ENCODE peak calls at places on chromosomes 11 and 22, in seven cellular contexts. S is NT2/D1; H is fibroblast of lung; K is CD8-positive, alpha-beta memory T cell; F is esophagus squamous epithelium; Y is pancreas; P is cardiac muscle cell. E is an unnamed sample.
A peak's percentile ranks its signal among the peaks of the same experiment; 100 is the strongest.

GRCh38 chr22:20432244-20432686 is 5.4 kb downstream of the SCARF2 start:
- DNase-seq in S (no peak), H (no peak), K (no peak), F (no peak), Y (no peak), P (no peak), E (no peak)

GRCh38 chr11:128437137-128437536 is 150.2 kb downstream of the ETS1 start:
- DNase-seq in S (no peak), H (peak; percentile 37), K (no peak), F (no peak), Y (no peak), P (no peak), E (no peak)

GRCh38 chr11:15509082-15509481 is 394.4 kb downstream of the INSC start:
- DNase-seq in S (no peak), H (no peak), K (no peak), F (no peak), Y (no peak), P (no peak), E (no peak)

GRCh38 chr11:70616938-70617674 is 218.8 kb downstream of the CTTN start:
- DNase-seq in S (no peak), H (no peak), K (no peak), F (no peak), Y (no peak), P (no peak), E (no peak)

GRCh38 chr11:75924966-75925784 is 110.2 kb downstream of the UVRAG start:
- DNase-seq in S (no peak), H (peak; percentile 63), K (no peak), F (no peak), Y (no peak), P (no peak), E (no peak)

GRCh38 chr11:3220521-3221407 is 2.2 kb upstream of the MRGPRG start:
- DNase-seq in S (no peak), H (no peak), K (no peak), F (no peak), Y (peak; percentile 47), P (no peak), E (no peak)

GRCh38 chr11:129815596-129816461 is at the start of gene TMEM45B:
- DNase-seq in S (no peak), H (no peak), K (peak; percentile 35), F (no peak), Y (peak; percentile 82), P (peak; percentile 26), E (no peak)

GRCh38 chr11:64768300-64768694 is 8.5 kb upstream of the PYGM start:
- DNase-seq in S (no peak), H (no peak), K (no peak), F (no peak), Y (no peak), P (no peak), E (peak; percentile 45)

GRCh38 chr22:24416611-24417010 is 10.8 kb upstream of the ADORA2A start:
- DNase-seq in S (no peak), H (no peak), K (no peak), F (no peak), Y (no peak), P (no peak), E (no peak)

GRCh38 chr11:70068950-70069349 is 9.2 kb upstream of the ANO1 start:
- DNase-seq in S (no peak), H (no peak), K (no peak), F (no peak), Y (no peak), P (no peak), E (no peak)

GRCh38 chr11:116379185-116379828 is 393.5 kb downstream of the BUD13 start:
- DNase-seq in S (no peak), H (peak; percentile 5), K (no peak), F (no peak), Y (peak; percentile 75), P (peak; percentile 90), E (peak; percentile 59)

GRCh38 chr11:17063171-17064002 is 14.1 kb downstream of the RPS13 start:
- DNase-seq in S (peak; percentile 38), H (peak; percentile 54), K (no peak), F (no peak), Y (peak; percentile 87), P (peak; percentile 71), E (peak; percentile 81)

GRCh38 chr22:39476664-39477063 is 19.9 kb downstream of the MGAT3 start:
- DNase-seq in S (no peak), H (no peak), K (no peak), F (no peak), Y (no peak), P (no peak), E (no peak)

GRCh38 chr22:39475902-39476301 is 19.1 kb downstream of the MGAT3 start:
- DNase-seq in S (no peak), H (no peak), K (no peak), F (no peak), Y (no peak), P (no peak), E (no peak)

GRCh38 chr22:39474351-39474991 is 17.7 kb downstream of the MGAT3 start:
- DNase-seq in S (peak; percentile 77), H (no peak), K (no peak), F (no peak), Y (no peak), P (peak; percentile 25), E (peak; percentile 58)

GRCh38 chr22:39473856-39474255 is 17.0 kb downstream of the MGAT3 start:
- DNase-seq in S (no peak), H (no peak), K (no peak), F (no peak), Y (no peak), P (no peak), E (no peak)

GRCh38 chr22:39475337-39475736 is 18.5 kb downstream of the MGAT3 start:
- DNase-seq in S (no peak), H (no peak), K (no peak), F (no peak), Y (no peak), P (no peak), E (peak; percentile 59)
- H3K4me3 ChIP-seq in S (no peak overlapping the region), H (no peak overlapping the region), K (no peak overlapping the region), F (no peak overlapping the region), Y (no peak overlapping the region), P (no peak overlapping the region), E (peak overlapping the region; percentile 18)

GRCh38 chr22:42636506-42636905 is 3.9 kb downstream of the ATP5MGL start:
- DNase-seq in S (no peak), H (no peak), K (no peak), F (no peak), Y (no peak), P (no peak), E (no peak)

GRCh38 chr22:42632096-42632495 is 8.3 kb downstream of the ATP5MGL start:
- DNase-seq in S (no peak), H (no peak), K (no peak), F (no peak), Y (no peak), P (no peak), E (no peak)

GRCh38 chr22:42637555-42637954 is 2.8 kb downstream of the ATP5MGL start:
- DNase-seq in S (no peak), H (no peak), K (no peak), F (no peak), Y (no peak), P (no peak), E (no peak)

GRCh38 chr22:42633013-42633412 is 7.4 kb downstream of the ATP5MGL start:
- DNase-seq in S (no peak), H (no peak), K (no peak), F (no peak), Y (no peak), P (no peak), E (no peak)

DNA sequence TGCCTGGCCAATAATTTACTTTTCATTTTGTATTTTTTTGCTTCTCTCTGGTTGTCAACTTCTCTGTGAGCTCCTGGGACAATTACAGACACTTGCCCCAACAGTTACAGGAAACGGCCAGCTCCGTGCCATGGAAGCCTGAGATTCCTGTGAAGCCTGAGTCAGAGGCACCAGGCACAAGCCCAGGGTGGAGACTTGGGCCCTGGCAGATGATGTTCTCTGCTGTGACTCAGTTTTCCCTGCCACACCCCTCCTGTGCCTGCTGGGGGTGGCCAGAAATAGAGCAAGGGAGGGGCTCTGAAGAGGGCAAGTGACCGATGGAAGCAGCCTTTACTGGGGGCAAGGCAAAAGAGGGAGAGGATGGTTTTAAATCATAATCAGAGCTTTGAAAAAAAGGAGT is 4.9 kb downstream of the ATP5MGL start:
- DNase-seq in S (no peak), H (peak; percentile 82), K (no peak), F (no peak), Y (no peak), P (no peak), E (no peak)
- H3K36me3 ChIP-seq in S (peaks cover 41% of the 10 kb centered on the region), H (peaks cover 22% of the 10 kb centered on the region), K (peaks cover 8% of the 10 kb centered on the region), F (peaks cover 64% of the 10 kb centered on the region), Y (peaks cover 19% of the 10 kb centered on the region), P (peaks cover 23% of the 10 kb centered on the region), E (no peaks in the 10 kb centered on the region)

DNA sequence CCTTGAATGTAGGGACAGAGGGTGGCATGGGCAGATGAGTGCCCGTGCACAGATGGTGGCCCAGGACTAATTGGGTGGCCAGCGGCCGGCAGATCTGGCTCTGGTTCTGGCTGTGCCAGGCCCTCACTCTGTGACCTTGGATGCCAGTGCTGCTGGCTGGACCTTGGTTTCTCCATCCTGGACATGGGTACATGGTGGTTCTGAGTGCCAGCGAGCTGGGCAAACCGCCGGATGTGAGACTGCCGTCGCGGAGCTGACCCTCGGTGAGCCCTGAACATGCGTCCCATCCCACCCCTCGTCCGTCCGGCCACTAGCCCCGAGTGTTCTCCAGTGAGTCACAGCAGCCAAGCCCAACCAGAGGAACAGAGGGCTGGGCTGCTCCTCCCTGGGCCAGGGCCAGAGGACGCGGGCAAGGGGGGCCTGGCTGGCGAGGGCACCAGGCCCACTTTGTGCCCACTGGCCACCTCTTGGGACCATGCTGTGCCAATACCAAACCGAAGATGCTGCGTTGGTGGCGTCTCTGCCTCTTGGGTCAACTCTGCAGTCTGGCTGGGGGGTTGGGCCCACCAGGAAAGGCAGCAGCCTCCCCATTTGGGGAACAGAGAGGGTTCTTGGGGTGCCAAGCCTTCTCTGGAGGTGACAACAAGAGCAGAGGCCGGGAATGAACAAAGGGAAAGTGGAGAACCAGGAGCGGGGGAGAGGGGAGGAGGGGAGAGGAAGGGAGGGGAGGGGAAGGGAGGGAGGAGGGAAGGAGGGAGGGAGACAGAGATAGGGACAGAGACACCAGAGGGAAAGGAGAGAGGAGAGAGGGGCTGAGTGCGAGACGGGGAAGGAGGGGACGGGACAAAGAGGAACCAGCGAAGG is 10.7 kb downstream of the LSP1 start:
- DNase-seq in S (peak; percentile 52), H (peak; percentile 92), K (no peak), F (no peak), Y (peak; percentile 85), P (peak; percentile 61), E (no peak)
- H3K4me1 ChIP-seq in S (peaks cover 32% of the 10 kb centered on the region), H (peaks cover 9% of the 10 kb centered on the region), K (peaks cover 55% of the 10 kb centered on the region), F (peaks cover 25% of the 10 kb centered on the region), Y (peaks cover 12% of the 10 kb centered on the region), P (no peaks in the 10 kb centered on the region), E (peaks cover 7% of the 10 kb centered on the region)

GRCh38 chr11:44188643-44189042 is 93.2 kb downstream of the EXT2 start:
- DNase-seq in S (no peak), H (peak; percentile 36), K (no peak), F (no peak), Y (no peak), P (no peak), E (no peak)

GRCh38 chr11:44190883-44191230 is 95.4 kb downstream of the EXT2 start:
- DNase-seq in S (no peak), H (no peak), K (no peak), F (no peak), Y (no peak), P (no peak), E (no peak)

GRCh38 chr11:44186531-44186930 is 91.1 kb downstream of the EXT2 start:
- DNase-seq in S (no peak), H (no peak), K (no peak), F (no peak), Y (no peak), P (no peak), E (no peak)

GRCh38 chr11:44189986-44190882 is 94.8 kb downstream of the EXT2 start:
- DNase-seq in S (no peak), H (peak; percentile 9), K (no peak), F (no peak), Y (no peak), P (no peak), E (no peak)

GRCh38 chr11:44185522-44185921 is 90.0 kb downstream of the EXT2 start:
- DNase-seq in S (no peak), H (no peak), K (no peak), F (no peak), Y (no peak), P (no peak), E (no peak)
- H3K4me3 ChIP-seq in S (no peak overlapping the region), H (no peak overlapping the region), K (no peak overlapping the region), F (no peak overlapping the region), Y (no peak overlapping the region), P (no peak overlapping the region), E (no peak overlapping the region)

E was measured in Karpas-422.